ENCODE peak calls at places on chromosomes 1 and 21, in four cellular contexts. M is A549, U is K562, A is tibial nerve. E is an unnamed sample.

GRCh38 chr1:156583821-156584622 is 4.5 kb downstream of the TTC24 start:
- DNase-seq in M (peak), U (peak), A (peak), E (no peak)

GRCh38 chr1:154431586-154432373 is 26.6 kb downstream of the IL6R start:
- DNase-seq in M (peak), U (peak), A (no peak), E (no peak)

GRCh38 chr1:118077331-118078055 is 107.5 kb downstream of the SPAG17 start:
- DNase-seq in M (peak), U (no peak), A (no peak), E (no peak)

GRCh38 chr1:165595561-165595960 is 35.5 kb upstream of the MGST3 start:
- DNase-seq in M (no peak), U (no peak), A (no peak), E (no peak)

GRCh38 chr1:246797157-246797556 is 72.9 kb downstream of the SCCPDH start:
- DNase-seq in M (no peak), U (no peak), A (no peak), E (no peak)

GRCh38 chr1:27519341-27520258 is 29.6 kb upstream of the WASF2 start:
- DNase-seq in M (no peak), U (no peak), A (no peak), E (no peak)

GRCh38 chr1:24289937-24290595 is 29.1 kb upstream of the GRHL3 start:
- DNase-seq in M (peak), U (no peak), A (peak), E (no peak)

GRCh38 chr1:168187180-168187579 is 8.4 kb downstream of the TIPRL start:
- DNase-seq in M (no peak), U (no peak), A (no peak), E (no peak)

GRCh38 chr1:32861904-32862698 is 8.6 kb downstream of the FNDC5 start:
- DNase-seq in M (no peak), U (no peak), A (no peak), E (no peak)

GRCh38 chr1:247111636-247112478 is 7.7 kb upstream of the ZNF669 start:
- DNase-seq in M (peak), U (peak), A (peak), E (peak)

GRCh38 chr21:44849616-44850130 is 23.8 kb downstream of the PTTG1IP start:
- DNase-seq in M (no peak), U (no peak), A (no peak), E (no peak)

GRCh38 chr1:9018372-9018771 is 7.9 kb downstream of the SLC2A7 start:
- DNase-seq in M (no peak), U (no peak), A (no peak), E (no peak)

GRCh38 chr1:218402771-218403110 is 57.6 kb downstream of the TGFB2 start:
- DNase-seq in M (no peak), U (no peak), A (no peak), E (no peak)

GRCh38 chr1:88892146-88892877 is 945 bp upstream of the GTF2B start:
- DNase-seq in M (peak), U (no peak), A (no peak), E (no peak)

GRCh38 chr21:38817371-38818335 is 11.9 kb downstream of the ETS2 start:
- DNase-seq in M (no peak), U (no peak), A (no peak), E (no peak)

GRCh38 chr1:63189677-63190076 is 132.7 kb upstream of the FOXD3 start:
- DNase-seq in M (peak), U (no peak), A (no peak), E (no peak)

GRCh38 chr1:151935154-151935553 is 25.8 kb upstream of the THEM4 start:
- DNase-seq in M (no peak), U (no peak), A (no peak), E (peak)

GRCh38 chr1:200666309-200666708 is 3.4 kb downstream of the DDX59 start:
- DNase-seq in M (no peak), U (no peak), A (no peak), E (no peak)

GRCh38 chr21:45113543-45113942 is 39.2 kb downstream of the ADARB1 start:
- DNase-seq in M (no peak), U (no peak), A (no peak), E (no peak)

GRCh38 chr1:53739109-53739681 is at the start of gene GLIS1:
- DNase-seq in M (peak), U (peak), A (peak), E (no peak)

GRCh38 chr1:179036844-179037465 is 11.3 kb downstream of the FAM20B start:
- DNase-seq in M (no peak), U (no peak), A (no peak), E (no peak)

GRCh38 chr1:5896706-5897105 is 95.5 kb downstream of the NPHP4 start:
- DNase-seq in M (no peak), U (no peak), A (no peak), E (no peak)

GRCh38 chr1:40160806-40161124 is 422 bp upstream of the RLF start:
- DNase-seq in M (no peak), U (no peak), A (no peak), E (no peak)

GRCh38 chr1:2213576-2214505 is 14.3 kb upstream of the SKI start:
- DNase-seq in M (no peak), U (no peak), A (peak), E (no peak)

GRCh38 chr1:183822081-183822611 is 17.2 kb downstream of the RGL1 start:
- DNase-seq in M (no peak), U (no peak), A (no peak), E (no peak)

GRCh38 chr1:204513117-204513716 is 3.0 kb upstream of the MDM4 start:
- DNase-seq in M (no peak), U (no peak), A (no peak), E (no peak)

GRCh38 chr1:181133441-181133951 is 45.0 kb downstream of the IER5 start:
- DNase-seq in M (no peak), U (no peak), A (no peak), E (no peak)

GRCh38 chr1:220521755-220522154 is 6.2 kb upstream of the MARK1 start:
- DNase-seq in M (no peak), U (no peak), A (no peak), E (no peak)

GRCh38 chr1:185567006-185567405 is 167.2 kb upstream of the HMCN1 start:
- DNase-seq in M (peak), U (no peak), A (no peak), E (no peak)

GRCh38 chr1:214002472-214002871 is 14.7 kb downstream of the PROX1 start:
- DNase-seq in M (peak), U (no peak), A (no peak), E (peak)

GRCh38 chr1:230057681-230058565 is 9.1 kb upstream of the GALNT2 start:
- DNase-seq in M (no peak), U (no peak), A (no peak), E (peak)

GRCh38 chr1:198113302-198113701 is 43.5 kb upstream of the NEK7 start:
- DNase-seq in M (no peak), U (no peak), A (no peak), E (no peak)

GRCh38 chr1:208173749-208174148 is 70.4 kb downstream of the PLXNA2 start:
- DNase-seq in M (no peak), U (no peak), A (no peak), E (no peak)

GRCh38 chr1:93345633-93346471 is at the start of gene DR1:
- DNase-seq in M (peak), U (peak), A (peak), E (peak)

GRCh38 chr1:160004001-160004400 is 27.8 kb downstream of the PIGM start:
- DNase-seq in M (no peak), U (no peak), A (no peak), E (no peak)

GRCh38 chr1:59819566-59820438 is 5.1 kb downstream of the HOOK1 start:
- DNase-seq in M (no peak), U (no peak), A (no peak), E (no peak)

GRCh38 chr21:37368536-37369279 is 2.1 kb downstream of the DYRK1A start:
- DNase-seq in M (no peak), U (no peak), A (no peak), E (no peak)

GRCh38 chr1:42179900-42180329 is 15.4 kb upstream of the GUCA2A start:
- DNase-seq in M (no peak), U (no peak), A (no peak), E (no peak)

GRCh38 chr1:119737040-119737682 is 25.4 kb downstream of the PHGDH start:
- DNase-seq in M (no peak), U (peak), A (no peak), E (no peak)

DNA sequence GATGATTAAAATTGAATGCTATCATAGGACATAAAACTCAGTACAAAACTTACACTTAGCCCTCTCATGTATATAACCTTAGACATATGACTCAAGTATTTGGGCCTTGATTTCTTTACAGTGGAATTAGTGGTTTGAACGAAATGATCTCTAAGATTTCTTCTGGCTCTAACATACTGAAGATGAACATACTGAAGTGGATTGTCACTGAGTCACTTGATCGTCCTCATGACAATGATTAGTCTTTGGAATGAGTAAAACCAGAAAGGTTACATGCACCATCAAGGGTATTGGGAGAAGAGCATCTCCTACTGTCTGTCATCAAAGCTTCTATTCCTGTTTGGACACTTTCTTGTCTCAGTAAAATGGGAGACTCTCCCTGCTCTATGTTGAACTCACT is 17.4 kb downstream of the FMN2 start:
- DNase-seq in M (no peak), U (no peak), A (no peak), E (no peak)
- TF ChIP-seq EP300 in M (no peak), U (no peak), A (no peak), E (no peak)

GRCh38 chr1:175019524-175019923 is 3.7 kb downstream of the MRPS14 start:
- DNase-seq in M (no peak), U (no peak), A (no peak), E (no peak)

GRCh38 chr1:175023043-175023921 is at the start of gene MRPS14:
- DNase-seq in M (peak), U (peak), A (peak), E (peak)

DNA sequence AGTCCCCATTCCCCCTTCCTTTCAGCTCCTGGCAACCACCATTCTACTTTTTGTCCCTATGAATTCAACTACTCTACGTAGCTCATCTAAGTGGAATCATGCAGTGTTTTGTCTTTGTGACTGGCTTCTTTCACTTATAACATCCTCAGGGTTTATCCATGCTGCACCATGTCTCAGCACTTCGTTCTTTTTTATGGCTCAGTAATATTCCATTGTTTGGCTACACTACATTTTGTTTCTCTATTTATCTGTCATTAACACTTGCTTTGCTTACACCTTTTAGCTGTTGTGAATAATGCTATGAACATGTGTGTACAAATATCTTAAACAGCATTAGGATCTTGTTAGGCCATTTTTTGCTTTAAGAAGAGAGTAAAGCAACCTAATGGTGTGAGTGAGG is 1.5 kb upstream of the MRPS14 start:
- DNase-seq in M (no peak), U (no peak), A (no peak), E (no peak)
- H3K27ac ChIP-seq in M (no peak), U (no peak), A (no peak), E (no peak)

DNA sequence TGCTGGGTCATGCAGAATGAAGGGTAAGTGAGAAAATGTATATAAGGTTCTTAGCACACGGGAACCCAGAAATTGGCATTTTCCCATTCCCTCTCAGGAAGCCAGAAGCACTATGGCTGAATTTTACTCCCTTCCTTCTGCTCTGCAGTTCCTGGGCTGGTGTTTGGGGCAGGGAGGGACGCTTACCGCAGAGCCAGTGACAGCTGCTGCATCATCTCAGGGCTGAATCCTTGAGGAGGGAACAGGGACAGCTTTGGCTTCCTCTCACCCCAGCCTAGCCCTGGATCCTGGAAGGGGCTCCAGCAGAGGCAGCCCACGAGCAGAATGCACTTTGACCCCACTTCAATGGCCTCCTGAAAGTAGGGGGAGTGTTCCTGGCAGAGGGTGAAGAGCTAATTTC is 12.0 kb downstream of the PLA2G2D start:
- DNase-seq in M (no peak), U (no peak), A (no peak), E (no peak)
- TF ChIP-seq EP300 in M (no peak), U (no peak), A (no peak), E (no peak)

GRCh38 chr1:234529095-234529494 is 50.1 kb upstream of the TARBP1 start:
- DNase-seq in M (no peak), U (no peak), A (no peak), E (no peak)
- H3K27ac ChIP-seq in M (no peak), U (no peak), A (peak), E (peak)

DNA sequence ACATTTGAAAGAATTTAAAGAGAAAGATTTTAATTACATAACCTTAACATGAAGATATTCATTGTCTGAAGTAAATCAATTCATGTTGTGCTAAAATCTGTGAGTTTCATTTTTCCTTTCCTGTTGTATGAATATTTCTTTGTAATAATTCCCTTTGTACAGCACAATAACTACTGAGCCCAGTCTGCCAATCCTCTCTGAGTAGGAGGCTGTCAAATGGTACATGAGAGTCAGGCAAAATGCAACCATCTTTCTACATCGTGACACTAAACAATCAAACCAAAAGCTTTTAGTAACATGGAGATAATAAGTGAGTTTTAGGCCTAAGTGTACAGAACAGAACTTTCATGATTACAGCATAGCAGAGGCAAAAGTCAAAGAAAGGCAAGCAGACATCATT is 165.5 kb downstream of the PLPPR4 start:
- DNase-seq in M (no peak), U (no peak), A (no peak), E (no peak)
- TF ChIP-seq EP300 in M (no peak), U (no peak), A (no peak), E (no peak)

GRCh38 chr1:202590975-202591411 is 119.3 kb downstream of the SYT2 start:
- DNase-seq in M (no peak), U (no peak), A (no peak), E (no peak)
- H3K27ac ChIP-seq in M (peak), U (no peak), A (no peak), E (peak)

E was measured in esophagus muscularis mucosa.